ENCODE peak calls at places on chromosome 15, in five cellular contexts. One of them, this sample, is unnamed.

GRCh38 chr15:38048001-38048455 is 113.6 kb downstream of the TMCO5A start:
- DNase-seq in K562: no peak
- DNase-seq in SK-N-SH: no peak
- DNase-seq in HepG2: no peak
- DNase-seq in GM12878: peak; percentile 60
- DNase-seq in this sample: no peak

GRCh38 chr15:55834331-55834730 is 91.4 kb upstream of the PRTG start:
- DNase-seq in HepG2: no peak
- DNase-seq in GM12878: no peak
- DNase-seq in K562: no peak
- DNase-seq in SK-N-SH: no peak
- DNase-seq in this sample: no peak

GRCh38 chr15:29376580-29376979 is 107.0 kb upstream of the NSMCE3 start:
- DNase-seq in SK-N-SH: no peak
- DNase-seq in HepG2: no peak
- DNase-seq in K562: no peak
- DNase-seq in GM12878: no peak
- DNase-seq in this sample: no peak

GRCh38 chr15:39381517-39381916 is 199.4 kb upstream of the THBS1 start:
- DNase-seq in GM12878: peak; percentile 7
- DNase-seq in K562: no peak
- DNase-seq in SK-N-SH: no peak
- DNase-seq in HepG2: no peak
- DNase-seq in this sample: peak; percentile 25

GRCh38 chr15:38705421-38706219 is 141.0 kb upstream of the RASGRP1 start:
- DNase-seq in K562: no peak
- DNase-seq in GM12878: no peak
- DNase-seq in SK-N-SH: no peak
- DNase-seq in HepG2: no peak
- DNase-seq in this sample: no peak

GRCh38 chr15:29859981-29860745 is 37.9 kb upstream of the TJP1 start:
- DNase-seq in SK-N-SH: no peak
- DNase-seq in K562: no peak
- DNase-seq in GM12878: no peak
- DNase-seq in HepG2: no peak
- DNase-seq in this sample: no peak

GRCh38 chr15:57784081-57784488 is 77.6 kb downstream of the POLR2M start:
- DNase-seq in K562: no peak
- DNase-seq in SK-N-SH: no peak
- DNase-seq in GM12878: no peak
- DNase-seq in HepG2: no peak
- DNase-seq in this sample: no peak

GRCh38 chr15:35437157-35437556 is 108.8 kb downstream of the DPH6 start:
- DNase-seq in HepG2: no peak
- DNase-seq in GM12878: no peak
- DNase-seq in SK-N-SH: no peak
- DNase-seq in K562: no peak
- DNase-seq in this sample: no peak

GRCh38 chr15:68638953-68639500 is 60.2 kb downstream of the CORO2B start:
- DNase-seq in HepG2: no peak
- DNase-seq in SK-N-SH: no peak
- DNase-seq in K562: no peak
- DNase-seq in GM12878: no peak
- DNase-seq in this sample: no peak

GRCh38 chr15:59349715-59350420 is 22.8 kb downstream of the MYO1E start:
- DNase-seq in K562: peak; percentile 16
- DNase-seq in GM12878: no peak
- DNase-seq in SK-N-SH: peak; percentile 24
- DNase-seq in HepG2: peak; percentile 28
- DNase-seq in this sample: peak; percentile 56

GRCh38 chr15:59140422-59141226 is 35.7 kb downstream of the CCNB2 start:
- DNase-seq in GM12878: no peak
- DNase-seq in HepG2: no peak
- DNase-seq in SK-N-SH: no peak
- DNase-seq in K562: peak; percentile 29
- DNase-seq in this sample: no peak

GRCh38 chr15:80492874-80493273 is 88.7 kb downstream of the ARNT2 start:
- DNase-seq in GM12878: no peak
- DNase-seq in K562: no peak
- DNase-seq in HepG2: no peak
- DNase-seq in SK-N-SH: no peak
- DNase-seq in this sample: no peak

GRCh38 chr15:28989239-28989830 is 103.6 kb downstream of the APBA2 start:
- DNase-seq in GM12878: no peak
- DNase-seq in HepG2: no peak
- DNase-seq in K562: peak; percentile 61
- DNase-seq in SK-N-SH: peak; percentile 59
- DNase-seq in this sample: no peak

GRCh38 chr15:65841121-65841930 is 28.0 kb upstream of the RAB11A start:
- DNase-seq in HepG2: no peak
- DNase-seq in GM12878: no peak
- DNase-seq in K562: no peak
- DNase-seq in SK-N-SH: no peak
- DNase-seq in this sample: peak; percentile 60

GRCh38 chr15:67224889-67225288 is 29.6 kb downstream of the AAGAB start:
- DNase-seq in SK-N-SH: no peak
- DNase-seq in HepG2: no peak
- DNase-seq in K562: no peak
- DNase-seq in GM12878: no peak
- DNase-seq in this sample: no peak

GRCh38 chr15:41773332-41773728 is 954 bp upstream of the MAPKBP1 start:
- DNase-seq in SK-N-SH: no peak
- DNase-seq in K562: no peak
- DNase-seq in HepG2: no peak
- DNase-seq in GM12878: no peak
- DNase-seq in this sample: no peak

GRCh38 chr15:81611679-81612078 is 237.7 kb upstream of the TMC3 start:
- DNase-seq in HepG2: no peak
- DNase-seq in K562: no peak
- DNase-seq in GM12878: no peak
- DNase-seq in SK-N-SH: no peak
- DNase-seq in this sample: no peak

GRCh38 chr15:89090791-89091666 is 2.8 kb downstream of the ABHD2 start:
- DNase-seq in GM12878: no peak
- DNase-seq in HepG2: no peak
- DNase-seq in K562: no peak
- DNase-seq in SK-N-SH: peak; percentile 42
- DNase-seq in this sample: peak; percentile 28

GRCh38 chr15:75673426-75674247 is 25.9 kb downstream of the SNX33 start:
- DNase-seq in SK-N-SH: no peak
- DNase-seq in GM12878: no peak
- DNase-seq in K562: no peak
- DNase-seq in HepG2: no peak
- DNase-seq in this sample: no peak
- TF ChIP-seq GABPA in SK-N-SH: no peak
- TF ChIP-seq GABPA in GM12878: no peak
- TF ChIP-seq GABPA in K562: no peak
- TF ChIP-seq GABPA in HepG2: no peak
- TF ChIP-seq GABPA in this sample: no peak

GRCh38 chr15:51377038-51377761 is 35.7 kb downstream of the GLDN start:
- DNase-seq in GM12878: no peak
- DNase-seq in K562: no peak
- DNase-seq in SK-N-SH: no peak
- DNase-seq in HepG2: no peak
- DNase-seq in this sample: no peak
- TF ChIP-seq REST in GM12878: no peak
- TF ChIP-seq REST in K562: no peak
- TF ChIP-seq REST in SK-N-SH: no peak
- TF ChIP-seq REST in HepG2: no peak
- TF ChIP-seq REST in this sample: no peak

GRCh38 chr15:96326551-96327154 is 3.8 kb upstream of the NR2F2 start:
- DNase-seq in K562: peak; percentile 42
- DNase-seq in GM12878: no peak
- DNase-seq in SK-N-SH: no peak
- DNase-seq in HepG2: no peak
- DNase-seq in this sample: no peak
- TF ChIP-seq POLR2AphosphoS5 in K562: no peak
- TF ChIP-seq POLR2AphosphoS5 in GM12878: no peak
- TF ChIP-seq POLR2AphosphoS5 in SK-N-SH: no peak
- TF ChIP-seq POLR2AphosphoS5 in HepG2: no peak
- TF ChIP-seq POLR2AphosphoS5 in this sample: peak; percentile 74

GRCh38 chr15:27623560-27624305 is 475.4 kb downstream of the OCA2 start:
- DNase-seq in SK-N-SH: no peak
- DNase-seq in GM12878: no peak
- DNase-seq in K562: no peak
- DNase-seq in HepG2: no peak
- DNase-seq in this sample: no peak

GRCh38 chr15:27627623-27628022 is 471.5 kb downstream of the OCA2 start:
- DNase-seq in K562: no peak
- DNase-seq in HepG2: no peak
- DNase-seq in GM12878: no peak
- DNase-seq in SK-N-SH: no peak
- DNase-seq in this sample: no peak

GRCh38 chr15:27619204-27619603 is 479.9 kb downstream of the OCA2 start:
- DNase-seq in GM12878: no peak
- DNase-seq in K562: no peak
- DNase-seq in HepG2: no peak
- DNase-seq in SK-N-SH: no peak
- DNase-seq in this sample: no peak

GRCh38 chr15:27628486-27628885 is 470.6 kb downstream of the OCA2 start:
- DNase-seq in K562: no peak
- DNase-seq in SK-N-SH: no peak
- DNase-seq in HepG2: no peak
- DNase-seq in GM12878: no peak
- DNase-seq in this sample: no peak

DNA sequence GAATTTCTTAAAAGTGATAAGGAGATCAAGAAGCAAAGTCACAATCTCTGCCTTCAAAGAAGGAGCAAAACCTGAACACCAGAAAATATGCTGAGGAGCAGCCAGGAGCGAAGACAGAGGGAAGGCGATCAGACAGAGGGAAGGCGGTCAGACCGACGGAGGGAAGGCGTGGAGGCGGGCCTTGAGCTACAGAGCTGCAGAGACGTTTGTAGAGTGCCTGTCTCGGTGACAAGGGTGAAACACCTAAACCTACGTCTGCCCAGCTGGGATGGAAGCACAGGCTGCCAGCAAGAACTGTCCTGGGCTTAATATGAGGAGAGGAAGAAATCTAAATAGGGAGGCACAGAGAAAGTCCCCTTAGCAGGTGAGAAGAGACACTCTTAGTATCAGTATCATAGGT is 476.0 kb downstream of the OCA2 start:
- DNase-seq in GM12878: no peak
- DNase-seq in K562: no peak
- DNase-seq in SK-N-SH: no peak
- DNase-seq in HepG2: no peak
- DNase-seq in this sample: no peak
- TF ChIP-seq GABPA in GM12878: no peak
- TF ChIP-seq GABPA in K562: no peak
- TF ChIP-seq GABPA in SK-N-SH: no peak
- TF ChIP-seq GABPA in HepG2: no peak
- TF ChIP-seq GABPA in this sample: no peak

GRCh38 chr15:33089165-33089877 is 105.2 kb downstream of the FMN1 start:
- DNase-seq in HepG2: no peak
- DNase-seq in GM12878: no peak
- DNase-seq in K562: no peak
- DNase-seq in SK-N-SH: no peak
- DNase-seq in this sample: no peak
- TF ChIP-seq REST in HepG2: no peak
- TF ChIP-seq REST in GM12878: no peak
- TF ChIP-seq REST in K562: no peak
- TF ChIP-seq REST in SK-N-SH: no peak
- TF ChIP-seq REST in this sample: no peak

This sample was measured in HL-60.